ENCODE peak calls at places on chromosomes 13 and 19, in six cellular contexts. L is HepG2, T is A549, K is IMR-90, H is K562, X is SK-N-SH. U is an unnamed sample.

GRCh38 chr19:39623946-39624345 is 21.6 kb downstream of the LGALS13 start:
- DNase-seq in L (no peak), K (no peak), H (no peak), T (no peak), X (no peak), U (no peak)

GRCh38 chr19:7986321-7987083 is 18.9 kb downstream of the ELAVL1 start:
- DNase-seq in H (no peak), L (no peak), X (no peak), K (peak), T (peak), U (no peak)

GRCh38 chr19:40033989-40034560 is 22.0 kb downstream of the ZNF780B start:
- DNase-seq in H (no peak), T (no peak), K (no peak), L (no peak), X (no peak), U (no peak)

GRCh38 chr19:41106177-41106576 is 8.1 kb upstream of the CYP2F1 start:
- DNase-seq in K (no peak), H (no peak), L (no peak), X (no peak), T (no peak), U (no peak)

GRCh38 chr19:11783767-11784166 is 14.6 kb upstream of the ZNF491 start:
- DNase-seq in L (no peak), H (no peak), K (no peak), T (no peak), X (no peak), U (no peak)

GRCh38 chr19:40724315-40724714 is 7.4 kb downstream of the ITPKC start:
- DNase-seq in T (no peak), X (no peak), H (no peak), K (no peak), L (no peak), U (no peak)

GRCh38 chr19:6663236-6664187 is 6.4 kb downstream of the TNFSF14 start:
- DNase-seq in H (no peak), X (no peak), T (no peak), K (no peak), L (no peak), U (no peak)

GRCh38 chr19:6551607-6552450 is 21.0 kb downstream of the TNFSF9 start:
- DNase-seq in L (peak), H (peak), T (peak), X (peak), K (no peak), U (no peak)

GRCh38 chr19:41897181-41897580 is 14.2 kb downstream of the ARHGEF1 start:
- DNase-seq in L (no peak), K (no peak), H (peak), T (no peak), X (no peak), U (no peak)

GRCh38 chr19:18898081-18898532 is 2.1 kb upstream of the CERS1 start:
- DNase-seq in L (no peak), T (no peak), H (peak), K (no peak), X (peak), U (no peak)

GRCh38 chr19:34428549-34429285 is 536 bp downstream of the UBA2 start:
- DNase-seq in X (peak), L (peak), H (peak), K (peak), T (peak), U (no peak)

GRCh38 chr19:34348899-34349487 is 16.0 kb upstream of the GPI start:
- DNase-seq in T (no peak), X (no peak), L (no peak), K (no peak), H (no peak), U (no peak)

GRCh38 chr13:110306340-110306959 is 507 bp downstream of the COL4A1 start:
- DNase-seq in L (no peak), H (no peak), K (no peak), T (no peak), X (peak), U (no peak)

GRCh38 chr19:45640849-45641273 is 1.7 kb upstream of the EML2 start:
- DNase-seq in X (no peak), L (peak), H (peak), K (no peak), T (no peak), U (no peak)

GRCh38 chr13:112343591-112343990 is 32.6 kb upstream of the SPACA7 start:
- DNase-seq in L (no peak), H (no peak), K (no peak), X (no peak), T (no peak), U (no peak)

GRCh38 chr19:55253842-55254624 is 4.8 kb downstream of the PPP6R1 start:
- DNase-seq in X (no peak), K (no peak), T (no peak), H (no peak), L (no peak), U (peak)

GRCh38 chr19:19477705-19478383 is 37.5 kb downstream of the TSSK6 start:
- DNase-seq in K (no peak), L (no peak), H (no peak), T (no peak), X (no peak), U (no peak)

GRCh38 chr13:109211616-109212015 is 574.8 kb downstream of the IRS2 start:
- DNase-seq in H (no peak), T (peak), K (no peak), X (peak), L (no peak), U (no peak)

GRCh38 chr13:90403330-90404082 is 944.0 kb upstream of the MIR17HG start:
- DNase-seq in L (no peak), X (no peak), T (no peak), K (no peak), H (no peak), U (no peak)

GRCh38 chr19:5621945-5622464 is 571 bp downstream of the SAFB2 start:
- DNase-seq in H (peak), K (no peak), L (no peak), X (peak), T (no peak), U (no peak)

GRCh38 chr13:23899555-23899954 is 2.3 kb upstream of the C1QTNF9B start:
- DNase-seq in X (peak), T (peak), H (no peak), K (peak), L (peak), U (no peak)

GRCh38 chr19:52935434-52935833 is 12.2 kb upstream of the ZNF888 start:
- DNase-seq in H (no peak), T (no peak), L (no peak), X (no peak), K (peak), U (no peak)

GRCh38 chr19:34044011-34044410 is 128.3 kb upstream of the LSM14A start:
- DNase-seq in K (no peak), L (no peak), X (no peak), T (no peak), H (no peak), U (no peak)

GRCh38 chr19:13127811-13128575 is 9.9 kb downstream of the NACC1 start:
- DNase-seq in X (no peak), K (no peak), H (no peak), L (no peak), T (no peak), U (no peak)

GRCh38 chr13:72820156-72820897 is 38.4 kb downstream of the PIBF1 start:
- DNase-seq in K (peak), T (no peak), X (no peak), L (no peak), H (no peak), U (no peak)

GRCh38 chr13:42485272-42485671 is 88.7 kb upstream of the TNFSF11 start:
- DNase-seq in X (no peak), T (no peak), L (no peak), H (no peak), K (no peak), U (no peak)

GRCh38 chr13:42478531-42479156 is 95.3 kb upstream of the TNFSF11 start:
- DNase-seq in H (no peak), K (peak), X (peak), L (no peak), T (peak), U (no peak)

GRCh38 chr13:42486711-42487198 is 87.2 kb upstream of the TNFSF11 start:
- DNase-seq in X (no peak), H (no peak), T (peak), L (no peak), K (peak), U (no peak)

GRCh38 chr13:42487221-42487620 is 86.7 kb upstream of the TNFSF11 start:
- DNase-seq in K (peak), L (no peak), X (no peak), H (no peak), T (no peak), U (no peak)

DNA sequence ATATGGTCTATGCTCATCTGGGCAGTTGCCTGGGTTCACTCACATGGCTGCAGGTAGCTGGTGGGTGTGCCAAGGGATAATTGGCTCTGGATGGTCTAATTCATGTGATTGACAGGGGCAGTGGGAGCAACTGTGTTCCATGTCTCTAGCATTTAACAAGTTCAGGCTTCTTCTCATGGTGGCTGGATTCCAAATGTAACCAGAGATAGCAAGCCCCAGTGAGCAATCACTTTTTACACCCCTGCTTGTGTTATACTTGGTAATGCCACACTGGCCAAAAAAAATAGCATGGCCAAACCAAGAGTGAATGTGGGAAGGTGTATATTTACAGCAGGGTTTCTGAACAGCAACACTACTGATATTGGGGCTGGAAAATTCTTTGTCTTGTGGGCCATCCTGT is 89.6 kb upstream of the TNFSF11 start:
- DNase-seq in K (no peak), H (no peak), X (no peak), T (no peak), L (no peak), U (no peak)
- TF ChIP-seq SMC3 in K (no peak), H (no peak), X (no peak), T (no peak), L (no peak), U (no peak)

DNA sequence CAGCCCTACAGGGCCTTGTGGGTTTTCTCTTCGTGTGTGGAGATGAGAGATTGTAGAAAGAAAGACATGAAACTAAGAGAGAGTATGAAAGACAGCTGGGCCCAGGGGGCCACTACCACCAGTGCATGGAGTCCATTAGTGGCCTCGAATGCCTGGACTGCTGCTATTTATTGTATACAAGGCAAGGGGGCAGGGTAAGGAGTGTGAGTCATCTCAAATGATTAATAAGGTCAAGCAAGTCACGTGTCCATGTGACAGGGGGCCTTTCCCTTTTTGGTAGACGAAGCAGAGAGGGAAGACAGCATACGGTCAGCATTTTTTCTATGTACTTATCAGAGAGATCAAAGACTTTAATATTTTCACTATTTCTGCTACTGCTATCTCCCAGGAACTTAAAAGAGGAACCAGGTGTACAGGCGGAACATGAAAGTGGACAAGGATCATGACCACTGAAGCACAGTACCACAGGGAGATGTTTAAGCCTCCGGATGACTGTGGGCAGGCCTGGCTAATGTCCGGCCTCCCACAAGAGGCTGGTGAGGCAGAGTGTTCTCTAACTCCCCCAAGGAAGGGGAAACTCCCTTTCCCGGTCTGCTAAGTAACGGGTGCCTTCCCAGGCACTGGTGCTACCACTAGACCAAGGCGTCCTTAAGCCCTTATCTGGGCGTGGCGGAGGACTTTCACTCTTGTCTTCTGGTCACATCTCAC is 25.5 kb downstream of the FGF21 start:
- DNase-seq in T (peak), K (peak), X (no peak), L (peak), H (peak), U (peak)
- TF ChIP-seq SMC3 in T (no peak), K (no peak), X (no peak), L (no peak), H (no peak), U (no peak)

DNA sequence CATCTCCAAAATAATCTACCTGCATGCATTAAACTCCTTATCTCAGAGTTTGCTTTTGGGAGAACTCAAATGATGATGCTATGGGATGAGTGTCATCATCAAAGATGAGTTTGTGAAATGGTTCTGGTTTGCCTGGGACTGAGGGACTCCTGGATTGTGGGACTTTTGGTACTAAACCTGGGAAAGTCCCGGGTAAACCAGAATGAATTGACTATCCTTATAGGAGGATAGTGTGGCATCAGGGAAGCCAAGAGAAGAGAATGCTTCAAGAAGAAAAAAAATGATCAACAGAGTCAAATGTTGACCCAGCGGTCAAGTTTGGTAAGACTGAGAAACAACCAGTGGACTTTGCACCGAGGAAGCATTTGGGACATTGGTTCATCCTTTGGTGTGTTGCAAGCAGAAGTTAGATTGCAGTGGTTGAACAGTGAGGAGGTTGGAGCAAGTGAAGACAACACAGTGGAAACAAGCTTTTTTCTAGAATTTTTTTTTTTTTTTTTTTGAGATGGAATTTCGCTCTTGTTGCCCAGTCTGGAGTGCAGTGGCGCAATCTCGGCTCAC is 33.5 kb downstream of the CLEC17A start:
- DNase-seq in X (no peak), L (peak), H (no peak), T (peak), K (no peak), U (no peak)
- TF ChIP-seq SMC3 in X (no peak), L (peak), H (no peak), T (no peak), K (no peak), U (no peak)

DNA sequence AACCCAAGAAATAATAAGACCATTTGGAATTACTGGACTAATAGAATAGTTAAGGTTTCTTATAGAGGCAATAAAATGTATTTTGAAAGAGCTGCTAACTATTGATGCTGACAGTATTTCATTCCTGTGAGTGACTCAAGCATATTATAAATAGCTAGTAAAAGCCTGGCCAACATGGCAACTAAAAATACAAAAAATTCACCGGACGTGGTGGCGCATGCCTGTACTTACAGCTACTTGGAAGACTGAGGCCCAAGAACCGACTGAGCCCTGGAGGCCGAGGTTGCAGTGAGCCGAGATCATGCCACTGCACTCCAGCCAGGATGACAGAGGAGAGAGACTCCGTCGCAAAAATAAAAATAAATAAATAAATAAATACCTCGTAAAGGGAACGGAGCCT is 5.4 kb upstream of the ICAM3 start:
- DNase-seq in T (no peak), K (peak), X (no peak), L (no peak), H (no peak), U (no peak)
- TF ChIP-seq SMC3 in T (no peak), K (no peak), X (no peak), L (no peak), H (no peak), U (no peak)

DNA sequence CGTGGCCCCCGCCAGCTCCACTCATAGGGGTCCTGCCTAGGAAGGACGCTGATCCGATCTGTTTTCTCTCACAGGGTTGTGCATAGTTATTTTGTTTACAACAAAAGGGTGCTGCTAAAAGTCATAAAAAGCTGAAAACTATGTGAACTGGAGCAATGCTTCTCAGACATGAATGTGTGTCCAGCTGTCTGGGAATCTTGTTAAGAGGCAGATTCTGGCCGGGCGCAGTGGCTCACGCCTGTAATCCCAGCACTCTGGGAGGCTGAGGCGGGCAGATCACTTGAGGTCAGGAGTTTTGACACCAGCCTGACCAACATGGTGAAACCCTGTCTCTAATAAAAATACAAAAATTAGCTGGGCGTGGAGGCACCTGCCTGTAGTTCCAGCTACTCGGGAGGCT is 8.6 kb downstream of the LRRC4B start:
- DNase-seq in H (no peak), X (no peak), L (no peak), T (no peak), K (no peak), U (no peak)
- TF ChIP-seq SMC3 in H (no peak), X (no peak), L (no peak), T (no peak), K (no peak), U (no peak)

GRCh38 chr19:2587001-2587719 is 111.2 kb downstream of the GADD45B start:
- DNase-seq in L (no peak), T (no peak), X (no peak), H (no peak), K (peak), U (no peak)
- TF ChIP-seq SMC3 in L (no peak), T (no peak), X (no peak), H (no peak), K (no peak), U (no peak)

U was measured in GM12878.